ENCODE peak calls at places on chromosomes 4 and X, in four cellular contexts. E is SJCRH30, U is astrocyte of the spinal cord, P is brain microvascular endothelial cell. D is an unnamed sample.

GRCh38 chrX:291411-291901 is 10.3 kb downstream of the PLCXD1 start:
- DNase-seq in E (no peak), P (no peak), U (no peak), D (no peak)

GRCh38 chr4:151911970-151912369 is 151.2 kb upstream of the GATB start:
- DNase-seq in U (no peak), E (no peak), P (no peak), D (no peak)

GRCh38 chrX:123450217-123450616 is 266.1 kb downstream of the GRIA3 start:
- DNase-seq in E (peak; percentile 25), U (no peak), P (no peak), D (peak; percentile 2)

GRCh38 chrX:118702741-118703140 is 24.7 kb upstream of the IL13RA1 start:
- DNase-seq in E (peak; percentile 56), P (no peak), U (peak; percentile 22), D (no peak)

GRCh38 chr4:107548211-107548905 is 171.7 kb downstream of the PAPSS1 start:
- DNase-seq in U (peak; percentile 47), E (peak; percentile 30), P (no peak), D (no peak)

GRCh38 chr4:105474110-105474518 is 252 bp upstream of the PPA2 start:
- DNase-seq in P (peak; percentile 81), E (no peak), U (peak; percentile 86), D (no peak)

GRCh38 chr4:180560896-180561295 is 1682.3 kb upstream of the TENM3 start:
- DNase-seq in E (no peak), P (no peak), U (peak; percentile 61), D (no peak)

GRCh38 chrX:47649781-47650163 is 591 bp downstream of the ELK1 start:
- DNase-seq in E (no peak), U (no peak), P (no peak), D (no peak)

GRCh38 chr4:119525005-119525749 is 103.4 kb downstream of the PDE5A start:
- DNase-seq in U (peak; percentile 80), E (no peak), P (peak; percentile 75), D (no peak)

GRCh38 chr4:168511780-168512467 is 15.1 kb downstream of the PALLD start:
- DNase-seq in P (no peak), E (no peak), U (no peak), D (peak; percentile 96)

GRCh38 chrX:42943051-42943450 is 165.1 kb upstream of the PPP1R2C start:
- DNase-seq in U (no peak), P (no peak), E (no peak), D (no peak)

GRCh38 chr4:182504440-182504839 is 261.2 kb downstream of the TENM3 start:
- DNase-seq in P (no peak), U (no peak), E (no peak), D (no peak)

GRCh38 chr4:128573781-128574508 is 235.6 kb upstream of the JADE1 start:
- DNase-seq in P (peak; percentile 90), U (peak; percentile 87), E (no peak), D (no peak)

GRCh38 chrX:40104649-40105015 is 6.9 kb upstream of the BCOR start:
- DNase-seq in P (no peak), U (no peak), E (peak; percentile 41), D (no peak)

GRCh38 chr4:88523325-88524129 is at the start of gene PYURF:
- DNase-seq in E (peak; percentile 99), U (peak; percentile 96), P (peak; percentile 96), D (peak; percentile 26)

GRCh38 chrX:125604448-125604847 is 284.8 kb downstream of the TEX13C start:
- DNase-seq in U (no peak), E (no peak), P (no peak), D (no peak)

GRCh38 chrX:42755820-42756219 is 22.1 kb downstream of the PPP1R2C start:
- DNase-seq in P (peak; percentile 13), U (peak; percentile 68), E (no peak), D (no peak)

GRCh38 chrX:123087326-123087725 is 96.8 kb upstream of the GRIA3 start:
- DNase-seq in E (no peak), P (no peak), U (no peak), D (no peak)

GRCh38 chr4:111450867-111451266 is 694.4 kb upstream of the FAM241A start:
- DNase-seq in E (no peak), P (no peak), U (peak; percentile 18), D (no peak)

GRCh38 chr4:183256756-183257385 is 63.2 kb downstream of the CLDN22 start:
- DNase-seq in P (peak; percentile 44), U (peak; percentile 40), E (peak; percentile 62), D (peak; percentile 19)

GRCh38 chr4:139526928-139527327 is 29.1 kb downstream of the SETD7 start:
- DNase-seq in P (no peak), E (no peak), U (no peak), D (no peak)

GRCh38 chr4:172412851-172413250 is 599.6 kb downstream of the GALNTL6 start:
- DNase-seq in U (no peak), P (no peak), E (no peak), D (no peak)

GRCh38 chr4:182938213-182938645 is 21.0 kb upstream of the DCTD start:
- DNase-seq in U (peak; percentile 60), E (peak; percentile 80), P (no peak), D (peak; percentile 31)

GRCh38 chr4:102625232-102625930 is 124.2 kb downstream of the NFKB1 start:
- DNase-seq in U (peak; percentile 25), P (no peak), E (peak; percentile 61), D (peak; percentile 72)

GRCh38 chr4:46386570-46386969 is 3.4 kb downstream of the GABRA2 start:
- DNase-seq in U (no peak), E (peak; percentile 44), P (no peak), D (no peak)

GRCh38 chr4:128600410-128600809 is 209.1 kb upstream of the JADE1 start:
- DNase-seq in E (no peak), P (no peak), U (peak; percentile 29), D (no peak)

GRCh38 chrX:63275127-63275526 is 76.0 kb downstream of the SPIN4 start:
- DNase-seq in P (peak; percentile 27), E (peak; percentile 51), U (no peak), D (no peak)

GRCh38 chrX:133414399-133415275 is 652 bp downstream of the GPC4 start:
- DNase-seq in E (peak; percentile 39), P (no peak), U (no peak), D (no peak)

GRCh38 chr4:152293527-152293926 is 242.4 kb downstream of the FBXW7 start:
- DNase-seq in P (no peak), E (no peak), U (no peak), D (no peak)

GRCh38 chr4:87073187-87073569 is 138.4 kb downstream of the AFF1 start:
- DNase-seq in P (no peak), E (peak; percentile 65), U (no peak), D (no peak)

DNA sequence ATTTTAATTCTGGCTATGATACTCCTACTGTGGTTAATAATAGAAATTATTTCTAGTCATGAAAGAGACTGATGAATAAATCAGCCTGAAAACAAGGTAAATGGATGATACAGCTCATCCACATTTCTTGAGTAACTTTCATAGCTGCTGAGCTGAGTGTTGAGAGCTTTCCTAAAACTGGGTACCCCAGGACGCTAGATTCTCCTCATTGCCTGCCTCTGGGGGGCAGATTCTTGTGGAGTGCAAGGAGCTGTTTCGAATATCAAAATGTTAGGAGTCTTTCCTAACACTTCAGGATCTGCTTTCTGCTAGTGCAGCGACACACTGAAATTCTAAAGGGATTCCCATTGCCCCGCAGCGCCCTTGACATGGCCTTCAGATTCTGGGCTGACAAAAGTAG is 2.1 kb downstream of the MND1 start:
- DNase-seq in U (no peak), E (peak; percentile 49), P (no peak), D (no peak)
- H3K4me3 ChIP-seq in U (no peak overlapping the region), E (peak overlapping the region; percentile 99), P (no peak overlapping the region), D (peak overlapping the region; percentile 75)

GRCh38 chr4:41362647-41363383 is 106.1 kb downstream of the UCHL1 start:
- DNase-seq in P (no peak), E (no peak), U (no peak), D (no peak)
- H3K4me3 ChIP-seq in P (no peak overlapping the region), E (no peak overlapping the region), U (no peak overlapping the region), D (no peak overlapping the region)

DNA sequence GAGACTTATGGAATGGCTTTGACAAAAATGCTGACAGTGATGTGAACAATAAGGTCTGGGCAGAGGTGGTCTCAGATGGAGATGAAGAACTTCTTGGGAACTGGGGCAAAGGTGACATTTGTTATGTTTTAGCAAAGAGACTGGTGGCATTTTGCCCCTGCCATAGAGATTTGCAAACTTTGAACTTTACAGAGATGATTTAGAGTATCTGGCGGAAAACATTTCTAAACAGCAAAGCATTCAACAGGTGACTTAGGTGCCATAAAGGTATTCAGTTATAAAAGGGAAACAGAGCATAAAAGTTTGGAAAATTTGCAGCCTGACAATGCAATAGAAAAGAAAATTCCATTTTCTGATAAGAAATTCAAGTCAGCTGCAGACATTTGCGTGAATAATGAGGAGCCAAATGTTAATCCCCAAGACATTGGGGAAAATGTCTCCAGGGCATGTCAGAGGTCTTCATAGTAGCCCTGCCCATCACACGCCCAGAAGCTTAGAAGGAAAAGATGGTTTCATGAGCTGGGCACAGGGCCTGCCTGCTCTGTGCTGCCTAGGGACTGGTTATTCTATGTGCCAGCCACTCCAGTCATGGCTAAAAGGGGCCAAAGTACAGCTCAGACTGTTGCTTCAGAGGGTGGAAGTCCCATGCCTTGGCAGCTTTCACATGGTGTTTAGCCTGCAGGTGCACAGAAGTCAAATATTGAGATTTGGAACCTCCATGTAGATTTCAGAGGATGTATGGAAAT is 782.2 kb downstream of the TRAM1L1 start:
- DNase-seq in P (no peak), U (no peak), E (no peak), D (no peak)
- H3K4me3 ChIP-seq in P (no peak overlapping the region), U (no peak overlapping the region), E (no peak overlapping the region), D (no peak overlapping the region)

GRCh38 chrX:139972629-139973257 is 7.4 kb upstream of the CXorf66 start:
- DNase-seq in E (no peak), U (no peak), P (no peak), D (no peak)

GRCh38 chrX:139969286-139969685 is 4.0 kb upstream of the CXorf66 start:
- DNase-seq in U (no peak), P (no peak), E (no peak), D (no peak)

GRCh38 chrX:139973290-139973689 is 8.0 kb upstream of the CXorf66 start:
- DNase-seq in U (no peak), P (no peak), E (no peak), D (no peak)

GRCh38 chrX:139972113-139972512 is 6.8 kb upstream of the CXorf66 start:
- DNase-seq in U (no peak), P (no peak), E (no peak), D (no peak)

GRCh38 chrX:139971394-139971749 is 6.1 kb upstream of the CXorf66 start:
- DNase-seq in E (no peak), U (no peak), P (no peak), D (no peak)
- H3K4me3 ChIP-seq in E (no peak overlapping the region), U (no peak overlapping the region), P (no peak overlapping the region), D (no peak overlapping the region)